ENCODE peak calls at places on chromosomes 11 and 22, in five cellular contexts. Z, V, K, S and W are unnamed samples.

GRCh38 chr22:20156611-20157415 is 6.0 kb upstream of the CCDC188 start:
- DNase-seq in V (peak; percentile 66), S (peak; percentile 92), K (peak; percentile 87), Z (peak; percentile 89), W (peak; percentile 94)

GRCh38 chr22:48695731-48696305 is 1131.9 kb downstream of the BRD1 start:
- DNase-seq in K (no peak), S (no peak), V (no peak), Z (no peak), W (no peak)

GRCh38 chr11:61955416-61956135 is 5.4 kb downstream of the BEST1 start:
- DNase-seq in Z (peak; percentile 46), K (peak; percentile 53), S (peak; percentile 80), V (no peak), W (peak; percentile 80)

GRCh38 chr11:43547900-43548381 is 132.6 kb upstream of the HSD17B12 start:
- DNase-seq in Z (no peak), V (no peak), S (no peak), K (peak; percentile 26), W (no peak)

GRCh38 chr22:24482586-24482985 is 12.5 kb upstream of the UPB1 start:
- DNase-seq in K (no peak), Z (no peak), S (no peak), V (peak; percentile 79), W (no peak)

GRCh38 chr11:120241277-120241676 is 1.3 kb downstream of the POU2F3 start:
- DNase-seq in Z (no peak), K (no peak), V (no peak), S (no peak), W (no peak)

GRCh38 chr11:26993965-26994446 is at the start of gene FIBIN:
- DNase-seq in Z (peak; percentile 10), S (peak; percentile 79), V (peak; percentile 70), K (peak; percentile 46), W (peak; percentile 82)

GRCh38 chr11:12746593-12747097 is 72.4 kb downstream of the TEAD1 start:
- DNase-seq in S (no peak), K (peak; percentile 91), V (peak; percentile 93), Z (no peak), W (peak; percentile 92)

GRCh38 chr22:39215430-39216142 is 29.2 kb downstream of the PDGFB start:
- DNase-seq in V (no peak), Z (no peak), S (peak; percentile 60), K (peak; percentile 9), W (no peak)

GRCh38 chr11:45092901-45093760 is 53.3 kb upstream of the PRDM11 start:
- DNase-seq in K (peak; percentile 8), V (peak; percentile 85), Z (no peak), S (peak; percentile 56), W (no peak)

GRCh38 chr11:3162410-3163240 is 2.5 kb downstream of the OSBPL5 start:
- DNase-seq in K (peak; percentile 11), V (no peak), S (no peak), Z (peak; percentile 7), W (no peak)

GRCh38 chr22:37986371-37986770 is 2.0 kb upstream of the SOX10 start:
- DNase-seq in S (no peak), Z (no peak), V (no peak), K (no peak), W (no peak)

DNA sequence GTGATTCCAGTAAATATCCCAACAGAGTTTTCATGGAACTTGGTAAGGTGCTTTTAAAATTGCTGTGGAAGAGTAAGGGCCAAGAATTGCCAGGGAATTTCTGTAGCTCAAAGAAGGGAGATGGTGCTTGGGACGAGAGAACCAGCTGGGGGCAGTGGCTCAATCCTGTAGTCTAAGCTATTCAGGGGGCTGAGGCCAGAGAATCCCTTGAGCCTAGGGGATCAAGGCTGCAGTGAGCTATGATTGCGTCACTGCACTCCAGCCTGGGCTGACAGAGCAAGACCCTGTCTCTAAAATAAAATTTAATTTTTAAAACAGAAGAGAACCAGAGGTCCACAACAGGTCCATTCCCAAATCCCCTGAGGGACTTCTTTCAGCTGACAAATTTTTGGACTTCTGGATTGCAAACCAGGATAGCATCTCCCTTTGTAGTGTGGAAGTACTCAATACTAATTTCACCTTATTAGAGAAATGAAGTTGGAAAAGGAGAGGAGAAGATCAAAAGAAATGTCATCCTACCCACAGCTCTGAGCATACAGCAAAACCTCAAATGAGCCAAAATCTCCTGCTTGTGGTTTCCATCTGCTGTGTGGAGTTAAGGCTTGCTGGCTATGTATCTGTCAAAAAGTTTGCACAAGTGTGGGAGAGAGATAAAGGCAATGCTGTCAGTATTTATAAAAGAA is 59.2 kb upstream of the CLPB start:
- DNase-seq in V (no peak), S (no peak), K (no peak), Z (no peak), W (no peak)
- TF ChIP-seq CTCF in V (no peak), S (no peak), K (no peak), Z (no peak), W (no peak)

DNA sequence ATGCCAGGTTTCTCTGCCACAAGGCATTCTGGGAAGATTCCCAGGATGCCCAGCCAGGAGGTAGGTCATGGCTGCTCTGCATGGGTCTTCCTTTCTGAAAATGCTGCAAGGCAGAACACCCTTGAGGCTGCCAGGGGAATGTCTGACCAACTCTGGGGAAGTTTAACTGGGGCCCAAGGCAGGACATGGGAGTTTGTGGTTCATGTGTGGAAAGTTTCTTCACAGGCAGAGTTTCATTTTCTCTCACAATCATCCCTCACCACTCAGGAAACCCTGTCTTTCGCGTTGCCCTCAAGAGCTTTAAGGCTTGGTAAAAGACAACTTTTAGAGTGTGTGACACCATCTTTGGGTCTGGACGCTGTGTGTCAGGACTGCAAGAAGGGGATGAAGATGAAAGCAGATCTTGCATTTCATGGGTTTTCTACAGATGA is 133.4 kb downstream of the CD44 start:
- DNase-seq in V (no peak), K (no peak), S (no peak), Z (peak; percentile 12), W (no peak)
- TF ChIP-seq CTCF in V (no peak), K (no peak), S (no peak), Z (no peak), W (no peak)

GRCh38 chr22:35043251-35043931 is 22.6 kb upstream of the ISX start:
- DNase-seq in K (no peak), Z (peak; percentile 57), S (no peak), V (no peak), W (no peak)
- TF ChIP-seq CTCF in K (no peak), Z (peak; percentile 48), S (no peak), V (no peak), W (no peak)

DNA sequence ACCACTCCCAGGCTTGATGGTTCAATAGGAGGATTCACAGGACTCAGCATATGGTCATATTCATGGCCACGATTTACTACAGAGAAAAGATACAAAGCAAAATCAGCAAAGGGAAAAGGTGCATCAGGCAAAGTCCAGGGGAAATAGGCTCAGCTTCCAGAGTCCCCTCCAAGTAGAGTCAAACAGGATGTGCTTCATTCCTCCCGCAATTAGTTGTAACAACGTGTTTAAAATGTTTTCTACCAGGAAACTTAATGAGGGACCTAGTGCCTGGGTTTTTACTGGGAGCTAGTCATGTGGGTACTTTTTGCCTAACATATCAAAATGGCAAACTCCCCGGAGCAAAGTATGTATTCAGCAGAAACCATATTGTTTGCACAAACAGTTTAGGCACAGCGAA is 14.9 kb upstream of the SREBF2 start:
- DNase-seq in Z (no peak), K (no peak), S (no peak), V (no peak), W (no peak)
- TF ChIP-seq CTCF in Z (no peak), K (no peak), S (no peak), V (no peak), W (no peak)

DNA sequence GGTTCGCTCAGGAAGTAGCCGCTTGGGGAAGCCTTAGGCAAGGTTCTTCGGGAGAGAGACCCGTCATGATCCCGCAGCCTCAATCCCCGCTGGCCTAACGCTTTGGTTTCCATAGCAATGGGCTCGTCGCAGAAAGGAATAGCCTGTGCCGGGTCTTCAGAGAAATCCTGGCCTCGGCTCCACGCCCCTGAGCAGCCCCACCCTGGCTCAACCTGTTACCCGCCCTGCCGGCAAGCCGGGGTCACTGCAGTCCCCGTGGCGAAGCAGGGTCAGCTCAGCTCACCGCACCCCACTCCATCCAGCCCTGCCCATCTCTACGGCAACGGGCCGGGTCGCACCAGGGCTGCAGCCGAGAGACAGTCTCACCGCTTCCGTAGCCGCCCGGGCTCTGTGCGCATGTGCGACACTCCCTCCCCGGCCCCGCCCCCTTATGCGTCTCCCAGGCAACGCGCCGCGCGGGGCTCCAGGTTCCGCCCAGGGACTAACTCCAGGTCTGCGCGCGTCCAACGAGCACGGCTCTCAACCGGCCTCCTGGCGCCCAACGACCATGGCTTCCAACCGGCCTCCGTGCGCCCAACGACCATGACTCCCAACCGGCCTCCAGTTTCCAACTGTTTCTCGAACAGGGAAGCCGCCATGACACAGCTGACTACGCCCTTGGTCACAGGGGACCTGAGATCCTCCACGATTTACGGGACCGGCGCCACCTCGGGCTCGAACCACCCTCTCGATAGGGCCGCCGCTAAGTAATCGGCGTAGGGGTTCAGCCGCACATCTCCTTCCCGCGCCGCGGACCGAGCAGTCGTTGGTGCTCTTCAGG is at the start of gene DUSP18:
- DNase-seq in K (peak; percentile 93), S (peak; percentile 96), Z (peak; percentile 98), V (peak; percentile 79), W (peak; percentile 98)
- TF ChIP-seq CTCF in K (peak; percentile 20), S (no peak), Z (peak; percentile 91), V (peak; percentile 29), W (peak; percentile 36)

GRCh38 chr22:18988958-18989357 is 52.9 kb upstream of the PRODH start:
- DNase-seq in Z (no peak), S (no peak), K (no peak), V (no peak), W (no peak)

GRCh38 chr22:18990355-18991137 is 54.5 kb upstream of the PRODH start:
- DNase-seq in S (no peak), Z (no peak), K (no peak), V (no peak), W (no peak)

GRCh38 chr22:18985761-18986160 is 49.7 kb upstream of the PRODH start:
- DNase-seq in Z (no peak), V (no peak), K (no peak), S (no peak), W (no peak)

GRCh38 chr22:18984564-18984963 is 48.5 kb upstream of the PRODH start:
- DNase-seq in K (no peak), V (no peak), S (no peak), Z (no peak), W (no peak)

GRCh38 chr22:18987765-18988164 is 51.7 kb upstream of the PRODH start:
- DNase-seq in K (no peak), Z (no peak), V (no peak), S (no peak), W (no peak)
- TF ChIP-seq CTCF in K (no peak), Z (peak; percentile 17), V (peak; percentile 25), S (no peak), W (no peak)